ENCODE peak calls at places on chromosome 14, in six cellular contexts. One of them, this sample, is unnamed. For H3K27me3, the result is how much of the 10 kb centered on the place peaks cover.

GRCh38 chr14:33805593-33805992 is 145.3 kb downstream of the EGLN3 start:
- DNase-seq in neuronal stem cell: no peak
- DNase-seq in dorsolateral prefrontal cortex: no peak
- DNase-seq in vagina: no peak
- DNase-seq in upper lobe of right lung: no peak
- DNase-seq in heart right ventricle: no peak
- DNase-seq in this sample: no peak

GRCh38 chr14:64848239-64848638 is 31.5 kb downstream of the SPTB start:
- DNase-seq in vagina: no peak
- DNase-seq in neuronal stem cell: no peak
- DNase-seq in dorsolateral prefrontal cortex: no peak
- DNase-seq in upper lobe of right lung: no peak
- DNase-seq in heart right ventricle: no peak
- DNase-seq in this sample: no peak

GRCh38 chr14:63362305-63362914 is 43.7 kb upstream of the GPHB5 start:
- DNase-seq in heart right ventricle: no peak
- DNase-seq in dorsolateral prefrontal cortex: no peak
- DNase-seq in vagina: no peak
- DNase-seq in upper lobe of right lung: no peak
- DNase-seq in neuronal stem cell: peak
- DNase-seq in this sample: no peak

GRCh38 chr14:34120185-34120977 is 169.5 kb upstream of the EGLN3 start:
- DNase-seq in neuronal stem cell: no peak
- DNase-seq in upper lobe of right lung: no peak
- DNase-seq in heart right ventricle: no peak
- DNase-seq in vagina: no peak
- DNase-seq in dorsolateral prefrontal cortex: no peak
- DNase-seq in this sample: no peak

GRCh38 chr14:96095581-96096476 is 56.7 kb downstream of the C14orf132 start:
- DNase-seq in neuronal stem cell: no peak
- DNase-seq in dorsolateral prefrontal cortex: no peak
- DNase-seq in vagina: no peak
- DNase-seq in upper lobe of right lung: no peak
- DNase-seq in heart right ventricle: no peak
- DNase-seq in this sample: peak

GRCh38 chr14:59301354-59301753 is 112.9 kb downstream of the DAAM1 start:
- DNase-seq in vagina: no peak
- DNase-seq in heart right ventricle: no peak
- DNase-seq in upper lobe of right lung: no peak
- DNase-seq in neuronal stem cell: no peak
- DNase-seq in dorsolateral prefrontal cortex: no peak
- DNase-seq in this sample: no peak

GRCh38 chr14:32230181-32230580 is 27.1 kb upstream of the RNU6-8 start:
- DNase-seq in dorsolateral prefrontal cortex: no peak
- DNase-seq in upper lobe of right lung: no peak
- DNase-seq in vagina: no peak
- DNase-seq in heart right ventricle: no peak
- DNase-seq in neuronal stem cell: no peak
- DNase-seq in this sample: no peak

GRCh38 chr14:92595267-92595666 is 81.7 kb downstream of the RIN3 start:
- DNase-seq in upper lobe of right lung: no peak
- DNase-seq in neuronal stem cell: no peak
- DNase-seq in vagina: no peak
- DNase-seq in dorsolateral prefrontal cortex: no peak
- DNase-seq in heart right ventricle: no peak
- DNase-seq in this sample: no peak

GRCh38 chr14:76770521-76771431 is 9.5 kb downstream of the VASH1 start:
- DNase-seq in upper lobe of right lung: peak
- DNase-seq in neuronal stem cell: no peak
- DNase-seq in dorsolateral prefrontal cortex: no peak
- DNase-seq in heart right ventricle: no peak
- DNase-seq in vagina: peak
- DNase-seq in this sample: peak

GRCh38 chr14:34465069-34465859 is 3.2 kb upstream of the SPTSSA start:
- DNase-seq in dorsolateral prefrontal cortex: no peak
- DNase-seq in upper lobe of right lung: no peak
- DNase-seq in neuronal stem cell: no peak
- DNase-seq in heart right ventricle: no peak
- DNase-seq in vagina: no peak
- DNase-seq in this sample: no peak

GRCh38 chr14:60349663-60350365 is 100.8 kb downstream of the PPM1A start:
- DNase-seq in heart right ventricle: peak
- DNase-seq in dorsolateral prefrontal cortex: no peak
- DNase-seq in neuronal stem cell: no peak
- DNase-seq in upper lobe of right lung: no peak
- DNase-seq in vagina: no peak
- DNase-seq in this sample: no peak

GRCh38 chr14:56304456-56304855 is 186.2 kb downstream of the PELI2 start:
- DNase-seq in heart right ventricle: no peak
- DNase-seq in dorsolateral prefrontal cortex: no peak
- DNase-seq in neuronal stem cell: no peak
- DNase-seq in upper lobe of right lung: no peak
- DNase-seq in vagina: no peak
- DNase-seq in this sample: no peak

GRCh38 chr14:71482701-71483100 is 449.5 kb upstream of the RGS6 start:
- DNase-seq in vagina: no peak
- DNase-seq in upper lobe of right lung: no peak
- DNase-seq in heart right ventricle: no peak
- DNase-seq in dorsolateral prefrontal cortex: no peak
- DNase-seq in neuronal stem cell: no peak
- DNase-seq in this sample: no peak

GRCh38 chr14:69921052-69921451 is 41.8 kb downstream of the SMOC1 start:
- DNase-seq in neuronal stem cell: no peak
- DNase-seq in vagina: no peak
- DNase-seq in upper lobe of right lung: no peak
- DNase-seq in heart right ventricle: no peak
- DNase-seq in dorsolateral prefrontal cortex: no peak
- DNase-seq in this sample: no peak

GRCh38 chr14:100703574-100704220 is 23.0 kb upstream of the DLK1 start:
- DNase-seq in dorsolateral prefrontal cortex: no peak
- DNase-seq in upper lobe of right lung: no peak
- DNase-seq in heart right ventricle: no peak
- DNase-seq in vagina: no peak
- DNase-seq in neuronal stem cell: no peak
- DNase-seq in this sample: no peak

GRCh38 chr14:69108358-69108757 is 44.6 kb downstream of the DCAF5 start:
- DNase-seq in upper lobe of right lung: no peak
- DNase-seq in vagina: no peak
- DNase-seq in dorsolateral prefrontal cortex: no peak
- DNase-seq in neuronal stem cell: no peak
- DNase-seq in heart right ventricle: no peak
- DNase-seq in this sample: no peak

GRCh38 chr14:71469936-71470335 is 462.3 kb upstream of the RGS6 start:
- DNase-seq in neuronal stem cell: no peak
- DNase-seq in upper lobe of right lung: no peak
- DNase-seq in vagina: no peak
- DNase-seq in dorsolateral prefrontal cortex: no peak
- DNase-seq in heart right ventricle: no peak
- DNase-seq in this sample: no peak

GRCh38 chr14:83006071-83006670 is 1472.5 kb upstream of the SEL1L start:
- DNase-seq in vagina: no peak
- DNase-seq in upper lobe of right lung: no peak
- DNase-seq in neuronal stem cell: no peak
- DNase-seq in heart right ventricle: no peak
- DNase-seq in dorsolateral prefrontal cortex: no peak
- DNase-seq in this sample: no peak

GRCh38 chr14:87233266-87233665 is 759.7 kb downstream of the GALC start:
- DNase-seq in vagina: no peak
- DNase-seq in heart right ventricle: no peak
- DNase-seq in dorsolateral prefrontal cortex: no peak
- DNase-seq in upper lobe of right lung: no peak
- DNase-seq in neuronal stem cell: no peak
- DNase-seq in this sample: no peak

GRCh38 chr14:47273939-47274338 is 401.5 kb downstream of the MDGA2 start:
- DNase-seq in upper lobe of right lung: no peak
- DNase-seq in heart right ventricle: no peak
- DNase-seq in vagina: no peak
- DNase-seq in dorsolateral prefrontal cortex: no peak
- DNase-seq in neuronal stem cell: no peak
- DNase-seq in this sample: no peak
- H3K27me3 ChIP-seq in upper lobe of right lung: under half
- H3K27me3 ChIP-seq in heart right ventricle: under half
- H3K27me3 ChIP-seq in vagina: under half
- H3K27me3 ChIP-seq in dorsolateral prefrontal cortex: under half
- H3K27me3 ChIP-seq in neuronal stem cell: under half
- H3K27me3 ChIP-seq in this sample: under half

GRCh38 chr14:94612174-94612573 is at the start of gene SERPINA3:
- DNase-seq in upper lobe of right lung: no peak
- DNase-seq in dorsolateral prefrontal cortex: no peak
- DNase-seq in neuronal stem cell: no peak
- DNase-seq in vagina: no peak
- DNase-seq in heart right ventricle: no peak
- DNase-seq in this sample: no peak

GRCh38 chr14:94612580-94613554 is 676 bp downstream of the SERPINA3 start:
- DNase-seq in heart right ventricle: no peak
- DNase-seq in dorsolateral prefrontal cortex: no peak
- DNase-seq in neuronal stem cell: no peak
- DNase-seq in upper lobe of right lung: no peak
- DNase-seq in vagina: no peak
- DNase-seq in this sample: no peak

GRCh38 chr14:94615254-94615653 is 3.1 kb downstream of the SERPINA3 start:
- DNase-seq in upper lobe of right lung: no peak
- DNase-seq in neuronal stem cell: no peak
- DNase-seq in vagina: no peak
- DNase-seq in dorsolateral prefrontal cortex: no peak
- DNase-seq in heart right ventricle: no peak
- DNase-seq in this sample: no peak

GRCh38 chr14:94614802-94615201 is 2.6 kb downstream of the SERPINA3 start:
- DNase-seq in dorsolateral prefrontal cortex: no peak
- DNase-seq in upper lobe of right lung: no peak
- DNase-seq in vagina: no peak
- DNase-seq in neuronal stem cell: no peak
- DNase-seq in heart right ventricle: no peak
- DNase-seq in this sample: no peak

GRCh38 chr14:94613720-94614644 is 1.8 kb downstream of the SERPINA3 start:
- DNase-seq in neuronal stem cell: no peak
- DNase-seq in heart right ventricle: no peak
- DNase-seq in vagina: no peak
- DNase-seq in upper lobe of right lung: no peak
- DNase-seq in dorsolateral prefrontal cortex: no peak
- DNase-seq in this sample: no peak
- H3K27ac ChIP-seq in neuronal stem cell: no peak
- H3K27ac ChIP-seq in heart right ventricle: no peak
- H3K27ac ChIP-seq in vagina: peak
- H3K27ac ChIP-seq in upper lobe of right lung: no peak
- H3K27ac ChIP-seq in dorsolateral prefrontal cortex: no peak
- H3K27ac ChIP-seq in this sample: no peak

GRCh38 chr14:91387996-91388395 is 29.6 kb downstream of the CCDC88C start:
- DNase-seq in vagina: no peak
- DNase-seq in neuronal stem cell: no peak
- DNase-seq in dorsolateral prefrontal cortex: no peak
- DNase-seq in upper lobe of right lung: no peak
- DNase-seq in heart right ventricle: no peak
- DNase-seq in this sample: no peak

GRCh38 chr14:91387135-91387849 is 30.3 kb downstream of the CCDC88C start:
- DNase-seq in heart right ventricle: no peak
- DNase-seq in upper lobe of right lung: no peak
- DNase-seq in neuronal stem cell: no peak
- DNase-seq in dorsolateral prefrontal cortex: no peak
- DNase-seq in vagina: no peak
- DNase-seq in this sample: no peak

GRCh38 chr14:91388551-91388975 is 29.1 kb downstream of the CCDC88C start:
- DNase-seq in neuronal stem cell: no peak
- DNase-seq in upper lobe of right lung: no peak
- DNase-seq in dorsolateral prefrontal cortex: no peak
- DNase-seq in vagina: no peak
- DNase-seq in heart right ventricle: no peak
- DNase-seq in this sample: no peak

GRCh38 chr14:91390165-91390778 is 27.3 kb downstream of the CCDC88C start:
- DNase-seq in neuronal stem cell: no peak
- DNase-seq in dorsolateral prefrontal cortex: no peak
- DNase-seq in upper lobe of right lung: no peak
- DNase-seq in vagina: no peak
- DNase-seq in heart right ventricle: no peak
- DNase-seq in this sample: no peak

GRCh38 chr14:91389173-91389572 is 28.4 kb downstream of the CCDC88C start:
- DNase-seq in dorsolateral prefrontal cortex: no peak
- DNase-seq in neuronal stem cell: no peak
- DNase-seq in upper lobe of right lung: no peak
- DNase-seq in heart right ventricle: no peak
- DNase-seq in vagina: no peak
- DNase-seq in this sample: no peak
- H3K4me3 ChIP-seq in dorsolateral prefrontal cortex: no peak
- H3K4me3 ChIP-seq in neuronal stem cell: no peak
- H3K4me3 ChIP-seq in upper lobe of right lung: no peak
- H3K4me3 ChIP-seq in heart right ventricle: no peak
- H3K4me3 ChIP-seq in vagina: no peak
- H3K4me3 ChIP-seq in this sample: no peak

GRCh38 chr14:88323086-88323519 is at the start of gene KCNK10:
- DNase-seq in neuronal stem cell: no peak
- DNase-seq in vagina: no peak
- DNase-seq in heart right ventricle: no peak
- DNase-seq in upper lobe of right lung: no peak
- DNase-seq in dorsolateral prefrontal cortex: no peak
- DNase-seq in this sample: no peak

GRCh38 chr14:88322505-88323085 is 474 bp downstream of the KCNK10 start:
- DNase-seq in heart right ventricle: no peak
- DNase-seq in vagina: no peak
- DNase-seq in upper lobe of right lung: no peak
- DNase-seq in dorsolateral prefrontal cortex: no peak
- DNase-seq in neuronal stem cell: no peak
- DNase-seq in this sample: no peak

GRCh38 chr14:88323520-88324199 is 591 bp upstream of the KCNK10 start:
- DNase-seq in dorsolateral prefrontal cortex: no peak
- DNase-seq in heart right ventricle: no peak
- DNase-seq in neuronal stem cell: no peak
- DNase-seq in vagina: no peak
- DNase-seq in upper lobe of right lung: no peak
- DNase-seq in this sample: no peak

GRCh38 chr14:88325883-88326282 is 2.8 kb upstream of the KCNK10 start:
- DNase-seq in dorsolateral prefrontal cortex: no peak
- DNase-seq in vagina: no peak
- DNase-seq in neuronal stem cell: no peak
- DNase-seq in upper lobe of right lung: no peak
- DNase-seq in heart right ventricle: no peak
- DNase-seq in this sample: no peak

DNA sequence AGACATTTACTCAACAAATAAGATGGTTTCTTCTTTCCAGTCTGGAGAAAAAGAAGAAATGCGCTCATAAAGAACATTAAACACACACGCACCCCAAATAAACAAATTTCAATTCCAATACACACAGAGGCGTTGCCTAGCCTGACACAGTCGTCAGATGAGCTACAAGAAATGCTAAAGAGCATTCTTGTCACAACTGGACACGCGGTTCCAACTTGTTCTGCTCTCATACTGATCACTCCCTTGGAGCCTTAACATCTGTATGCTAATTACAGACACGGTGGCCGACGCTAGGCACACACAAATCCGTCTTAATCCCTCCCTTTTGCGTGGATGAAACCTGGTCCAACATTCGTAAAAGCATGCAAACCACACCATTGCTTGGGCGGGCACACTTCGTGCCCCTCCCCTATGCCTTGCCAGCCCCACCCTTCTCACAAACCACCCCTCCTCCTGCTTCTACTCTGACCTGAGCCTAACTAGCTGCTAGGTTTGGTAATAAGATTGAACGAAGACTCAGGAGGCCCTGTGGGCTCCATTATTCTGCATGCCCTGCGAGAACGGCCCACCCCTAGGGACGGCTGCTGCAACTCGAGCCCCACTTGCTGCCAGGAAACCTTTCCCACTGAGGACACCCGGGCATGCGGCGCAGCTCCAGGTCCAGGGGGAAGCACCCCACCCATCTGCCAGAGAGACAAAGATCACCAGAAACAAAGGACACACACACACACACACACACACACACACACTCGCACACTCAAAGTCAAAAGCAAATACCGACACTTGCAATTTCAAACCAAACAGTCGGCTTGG is 1.2 kb downstream of the KCNK10 start:
- DNase-seq in heart right ventricle: no peak
- DNase-seq in upper lobe of right lung: no peak
- DNase-seq in neuronal stem cell: no peak
- DNase-seq in dorsolateral prefrontal cortex: no peak
- DNase-seq in vagina: no peak
- DNase-seq in this sample: no peak
- H3K27me3 ChIP-seq in heart right ventricle: half or more
- H3K27me3 ChIP-seq in upper lobe of right lung: under half
- H3K27me3 ChIP-seq in neuronal stem cell: under half
- H3K27me3 ChIP-seq in dorsolateral prefrontal cortex: under half
- H3K27me3 ChIP-seq in vagina: under half
- H3K27me3 ChIP-seq in this sample: half or more

This sample was measured in RWPE2.